ENCODE peak calls at places on chromosomes 7 and 10, in eight cellular contexts. T is HepG2, P is HCT116, Z is K562, V is H1, H is SK-N-SH, M is endothelial cell of umbilical vein, L is GM12878. D is an unnamed sample.

GRCh38 chr10:99758241-99758891 is 24.1 kb upstream of the ABCC2 start:
- DNase-seq in T (no peak), P (no peak), Z (no peak), V (no peak), H (no peak), M (no peak), L (no peak), D (no peak)

GRCh38 chr7:65731562-65732035 is 141.3 kb upstream of the VKORC1L1 start:
- DNase-seq in T (no peak), P (no peak), Z (peak), V (peak), H (no peak), M (peak), L (no peak), D (no peak)

GRCh38 chr10:34303022-34303421 is 512.1 kb downstream of the PARD3 start:
- DNase-seq in T (no peak), P (no peak), Z (no peak), V (no peak), H (no peak), M (no peak), L (no peak), D (no peak)

GRCh38 chr7:115600196-115600595 is 430.4 kb downstream of the TFEC start:
- DNase-seq in T (no peak), P (no peak), Z (no peak), V (no peak), H (no peak), M (no peak), L (no peak), D (peak)

GRCh38 chr7:27176962-27177794 is 3.1 kb upstream of the HOXA10 start:
- DNase-seq in T (no peak), P (no peak), Z (no peak), V (peak), H (no peak), M (peak), L (no peak), D (no peak)

GRCh38 chr10:76428541-76429330 is 997.3 kb downstream of the LRMDA start:
- DNase-seq in T (no peak), P (no peak), Z (no peak), V (no peak), H (no peak), M (peak), L (no peak), D (no peak)

GRCh38 chr7:57182031-57182430 is 49.8 kb upstream of the ZNF479 start:
- DNase-seq in T (no peak), P (no peak), Z (no peak), V (no peak), H (no peak), M (no peak), L (no peak), D (no peak)

GRCh38 chr10:6035926-6036575 is 26.1 kb downstream of the IL2RA start:
- DNase-seq in T (no peak), P (no peak), Z (no peak), V (peak), H (no peak), M (no peak), L (no peak), D (no peak)

GRCh38 chr10:32180354-32181280 is 124.4 kb upstream of the KIF5B start:
- DNase-seq in T (no peak), P (no peak), Z (no peak), V (no peak), H (no peak), M (no peak), L (no peak), D (no peak)

GRCh38 chr10:60662917-60663614 is 115.2 kb upstream of the CDK1 start:
- DNase-seq in T (no peak), P (peak), Z (peak), V (no peak), H (no peak), M (no peak), L (no peak), D (no peak)

GRCh38 chr7:45911311-45911710 is 9.8 kb downstream of the IGFBP3 start:
- DNase-seq in T (no peak), P (no peak), Z (no peak), V (no peak), H (no peak), M (no peak), L (no peak), D (no peak)
- TF ChIP-seq POLR2AphosphoS5 in T (no peak), P (no peak), Z (no peak), V (no peak), H (no peak), M (no peak), L (no peak), D (no peak)

GRCh38 chr7:127819975-127820778 is 168.2 kb downstream of the SND1 start:
- DNase-seq in T (peak), P (peak), Z (peak), V (no peak), H (no peak), M (no peak), L (peak), D (no peak)
- H3K27ac ChIP-seq in T (peak), P (no peak), Z (peak), V (no peak), H (peak), M (no peak), L (peak), D (peak)

DNA sequence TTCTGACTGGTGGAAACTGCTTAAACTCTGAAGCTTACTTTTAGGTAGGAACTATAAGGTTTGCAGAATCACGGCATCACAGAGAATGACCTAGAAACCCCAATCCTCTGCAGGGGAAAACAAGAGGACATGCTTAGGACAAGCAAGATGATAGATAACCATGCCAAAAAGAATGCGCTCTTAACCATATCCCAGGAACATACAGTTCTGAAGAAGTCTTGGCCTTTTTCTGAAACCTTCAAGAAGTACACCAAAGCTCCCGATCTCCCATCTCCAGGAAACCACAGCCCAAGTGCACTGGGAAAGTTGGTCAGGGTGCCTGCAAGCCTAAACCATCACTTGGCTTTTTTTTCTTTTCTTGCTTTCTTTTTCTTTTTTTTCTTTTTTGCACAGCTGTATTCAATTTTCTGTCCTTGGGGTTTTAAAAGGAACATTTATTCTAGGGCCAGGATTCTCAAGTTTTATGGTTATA is 12.2 kb upstream of the SVIL start:
- DNase-seq in T (no peak), P (no peak), Z (no peak), V (no peak), H (no peak), M (no peak), L (no peak), D (no peak)
- H3K9ac ChIP-seq in T (no peak), P (peak), Z (no peak), V (no peak), H (peak), M (peak), L (no peak), D (no peak)

GRCh38 chr7:104296266-104296665 is 32.1 kb upstream of the LHFPL3 start:
- DNase-seq in T (no peak), P (no peak), Z (no peak), V (no peak), H (no peak), M (no peak), L (no peak), D (no peak)
- TF ChIP-seq POLR2AphosphoS5 in T (no peak), P (no peak), Z (no peak), V (no peak), H (no peak), M (no peak), L (no peak), D (no peak)

GRCh38 chr10:63703740-63704345 is 182.6 kb downstream of the REEP3 start:
- DNase-seq in T (no peak), P (no peak), Z (no peak), V (no peak), H (no peak), M (no peak), L (no peak), D (no peak)
- H3K27ac ChIP-seq in T (no peak), P (peak), Z (no peak), V (no peak), H (no peak), M (no peak), L (no peak), D (no peak)

GRCh38 chr7:9778367-9778766 is 1195.3 kb upstream of the PHF14 start:
- DNase-seq in T (no peak), P (no peak), Z (no peak), V (no peak), H (no peak), M (no peak), L (no peak), D (no peak)

DNA sequence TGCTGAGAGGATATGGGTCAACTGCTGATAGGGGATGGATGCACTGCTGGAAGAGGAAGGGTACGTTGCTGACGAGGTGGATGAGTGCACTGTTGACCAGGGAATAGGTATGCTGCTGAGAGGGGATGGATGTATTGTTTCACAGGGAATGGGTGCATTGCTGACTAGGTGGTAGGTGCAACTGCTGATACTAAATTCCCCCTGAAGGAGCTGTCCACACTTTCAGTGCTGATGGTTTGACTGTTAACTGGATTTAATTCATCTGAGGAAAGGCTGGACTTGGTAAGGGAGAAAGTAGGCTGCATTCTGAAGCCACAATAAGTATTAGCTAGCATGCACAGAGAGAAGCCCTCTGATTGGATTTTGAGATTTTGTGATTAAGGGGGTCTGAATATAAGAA is 1196.8 kb upstream of the PHF14 start:
- DNase-seq in T (no peak), P (no peak), Z (no peak), V (no peak), H (no peak), M (no peak), L (no peak), D (no peak)
- H3K9ac ChIP-seq in T (no peak), P (no peak), Z (no peak), V (no peak), H (no peak), M (no peak), L (no peak), D (no peak)

DNA sequence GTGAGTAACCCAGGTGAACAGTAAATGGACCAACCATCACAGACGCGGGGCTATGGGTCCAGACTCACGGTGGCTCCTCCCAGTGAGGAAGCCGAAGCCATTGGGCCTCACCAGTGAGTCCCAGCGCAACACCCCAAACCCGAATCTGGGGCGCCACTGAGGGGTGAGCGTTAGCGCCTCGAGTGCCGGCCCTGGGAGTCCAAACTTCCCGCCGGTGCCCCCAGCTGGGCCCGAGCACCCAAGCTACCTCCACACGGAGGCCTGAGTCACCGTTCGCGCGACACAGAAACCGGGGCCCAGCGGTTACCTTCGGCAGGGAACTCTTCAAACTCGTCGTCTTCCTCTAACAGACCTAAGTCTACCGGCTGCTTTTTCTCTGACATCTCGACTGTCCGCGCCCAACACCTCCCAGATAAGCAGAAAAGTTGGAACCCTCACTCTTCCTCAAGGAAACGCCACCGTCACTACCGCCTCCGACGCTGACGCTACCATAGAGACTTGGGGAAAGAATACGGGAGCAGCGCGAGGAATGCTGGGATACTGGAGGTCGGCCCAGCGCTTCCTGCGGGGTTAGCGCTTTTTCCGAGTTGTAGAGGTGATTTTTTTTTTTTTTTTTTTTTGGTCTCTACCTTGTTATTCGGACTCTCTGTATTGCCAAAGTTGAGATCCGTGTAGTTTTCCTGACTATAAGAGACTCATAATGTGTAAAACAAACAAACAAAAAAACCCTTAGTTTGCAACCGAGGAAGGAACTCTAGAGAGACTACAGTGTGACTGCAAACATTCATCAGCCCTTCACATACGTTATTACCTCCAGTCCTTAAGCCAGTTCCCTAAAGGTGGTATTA is at the start of gene SEM1:
- DNase-seq in T (peak), P (peak), Z (peak), V (peak), H (peak), M (peak), L (peak), D (peak)
- TF ChIP-seq POLR2AphosphoS5 in T (peak), P (peak), Z (peak), V (peak), H (peak), M (peak), L (peak), D (peak)

GRCh38 chr7:94907026-94907419 is 371 bp upstream of the PPP1R9A start:
- DNase-seq in T (peak), P (peak), Z (no peak), V (no peak), H (no peak), M (no peak), L (no peak), D (no peak)
- H3K27ac ChIP-seq in T (peak), P (peak), Z (no peak), V (peak), H (no peak), M (no peak), L (no peak), D (no peak)

GRCh38 chr7:148901178-148901577 is 17.1 kb upstream of the EZH2 start:
- DNase-seq in T (no peak), P (no peak), Z (no peak), V (peak), H (no peak), M (no peak), L (no peak), D (no peak)

GRCh38 chr7:148903504-148903903 is 19.4 kb upstream of the EZH2 start:
- DNase-seq in T (no peak), P (no peak), Z (peak), V (no peak), H (no peak), M (no peak), L (no peak), D (no peak)

GRCh38 chr7:148909560-148909959 is 25.5 kb upstream of the EZH2 start:
- DNase-seq in T (no peak), P (no peak), Z (no peak), V (no peak), H (no peak), M (no peak), L (no peak), D (no peak)

GRCh38 chr7:148906707-148907498 is 22.8 kb upstream of the EZH2 start:
- DNase-seq in T (no peak), P (no peak), Z (no peak), V (no peak), H (peak), M (no peak), L (no peak), D (no peak)

DNA sequence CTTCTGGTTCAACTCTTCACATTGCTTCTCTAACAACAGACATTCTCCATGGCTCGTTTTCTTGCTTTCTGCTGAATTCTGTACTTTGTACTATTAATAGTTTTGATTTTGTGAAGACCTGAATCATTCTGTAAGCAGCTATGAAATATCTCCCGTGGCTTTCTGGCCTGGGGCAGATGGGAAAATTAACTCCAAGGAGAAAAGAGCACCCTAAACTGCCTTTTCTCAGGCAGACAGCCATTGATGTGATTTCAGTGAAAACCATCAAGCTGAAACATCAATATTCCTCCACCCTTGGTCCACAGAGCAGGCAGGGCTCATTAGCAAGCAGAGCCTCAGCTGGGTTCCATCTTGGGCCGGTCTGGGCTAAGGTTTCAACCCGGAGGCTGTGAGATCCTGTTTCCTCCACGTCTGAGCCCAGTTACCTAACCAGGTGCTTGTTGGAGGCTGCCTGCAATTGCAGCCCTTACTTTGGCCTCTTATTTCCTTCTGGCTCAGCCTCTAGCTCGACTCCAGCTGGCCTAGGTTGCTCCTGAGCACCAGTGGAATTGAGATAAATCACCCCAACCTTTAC is 21.1 kb upstream of the EZH2 start:
- DNase-seq in T (no peak), P (no peak), Z (no peak), V (peak), H (no peak), M (no peak), L (no peak), D (no peak)
- H3K9ac ChIP-seq in T (no peak), P (no peak), Z (no peak), V (no peak), H (no peak), M (no peak), L (no peak), D (peak)

GRCh38 chr7:101169110-101169837 is 3.9 kb upstream of the VGF start:
- DNase-seq in T (no peak), P (no peak), Z (no peak), V (peak), H (peak), M (no peak), L (no peak), D (no peak)
- TF ChIP-seq POLR2AphosphoS5 in T (no peak), P (no peak), Z (no peak), V (no peak), H (no peak), M (no peak), L (no peak), D (no peak)

D was measured in SK-N-MC.